ENCODE peak calls at places on chromosome 4, in nine cellular contexts. I is Karpas-422, Y is K562, L is neural progenitor cell, D is IMR-90, H is colonic mucosa, R is endothelial cell of umbilical vein, Z is mesendoderm, G is mesenchymal stem cell. S is an unnamed sample.

GRCh38 chr4:47863486-47863885 is 25.6 kb upstream of the CORIN start:
- DNase-seq in I (no peak), Y (no peak), L (no peak), D (no peak), H (no peak), R (no peak), Z (no peak), G (no peak), S (no peak)

GRCh38 chr4:41363384-41363981 is 106.8 kb downstream of the UCHL1 start:
- DNase-seq in I (no peak), Y (no peak), L (peak), D (no peak), H (no peak), R (peak), Z (peak), G (peak), S (no peak)

GRCh38 chr4:110201502-110201901 is 3.1 kb upstream of the ELOVL6 start:
- DNase-seq in I (no peak), Y (no peak), L (peak), D (no peak), H (no peak), R (no peak), Z (peak), G (no peak), S (no peak)

GRCh38 chr4:175951794-175952193 is 113.8 kb upstream of the WDR17 start:
- DNase-seq in I (no peak), Y (no peak), L (no peak), D (peak), H (no peak), R (no peak), Z (no peak), G (no peak), S (no peak)

GRCh38 chr4:99323761-99324160 is 2.6 kb upstream of the ADH1B start:
- DNase-seq in I (no peak), Y (no peak), L (no peak), D (peak), H (no peak), R (no peak), Z (no peak), G (no peak), S (no peak)

GRCh38 chr4:1417522-1418390 is 11.5 kb upstream of the NKX1-1 start:
- DNase-seq in I (no peak), Y (no peak), L (no peak), D (no peak), H (no peak), R (no peak), Z (no peak), G (no peak), S (no peak)

GRCh38 chr4:91502365-91502764 is 801.4 kb upstream of the GRID2 start:
- DNase-seq in I (peak), Y (no peak), L (peak), D (no peak), H (no peak), R (peak), Z (peak), G (peak), S (no peak)

GRCh38 chr4:117784266-117784665 is 250.0 kb upstream of the NDST3 start:
- DNase-seq in I (no peak), Y (no peak), L (no peak), D (no peak), H (no peak), R (no peak), Z (no peak), G (no peak), S (no peak)

GRCh38 chr4:158020175-158020574 is 152.7 kb downstream of the GASK1B start:
- DNase-seq in I (no peak), Y (no peak), L (no peak), D (peak), H (peak), R (peak), Z (peak), G (peak), S (no peak)

GRCh38 chr4:184475096-184475461 is 729 bp upstream of the IRF2 start:
- DNase-seq in I (peak), Y (peak), L (no peak), D (peak), H (peak), R (peak), Z (peak), G (peak), S (no peak)

GRCh38 chr4:67054901-67055300 is 490.4 kb downstream of the CENPC start:
- DNase-seq in I (no peak), Y (no peak), L (no peak), D (no peak), H (no peak), R (no peak), Z (no peak), G (no peak), S (no peak)

GRCh38 chr4:128354205-128354821 is 66.7 kb upstream of the PGRMC2 start:
- DNase-seq in I (no peak), Y (peak), L (no peak), D (peak), H (no peak), R (peak), Z (peak), G (peak), S (no peak)

GRCh38 chr4:166421556-166422156 is 548.6 kb downstream of the TLL1 start:
- DNase-seq in I (no peak), Y (no peak), L (no peak), D (peak), H (no peak), R (no peak), Z (no peak), G (peak), S (no peak)

GRCh38 chr4:145887241-145887964 is 51.2 kb downstream of the ZNF827 start:
- DNase-seq in I (peak), Y (no peak), L (no peak), D (peak), H (no peak), R (peak), Z (no peak), G (peak), S (no peak)

DNA sequence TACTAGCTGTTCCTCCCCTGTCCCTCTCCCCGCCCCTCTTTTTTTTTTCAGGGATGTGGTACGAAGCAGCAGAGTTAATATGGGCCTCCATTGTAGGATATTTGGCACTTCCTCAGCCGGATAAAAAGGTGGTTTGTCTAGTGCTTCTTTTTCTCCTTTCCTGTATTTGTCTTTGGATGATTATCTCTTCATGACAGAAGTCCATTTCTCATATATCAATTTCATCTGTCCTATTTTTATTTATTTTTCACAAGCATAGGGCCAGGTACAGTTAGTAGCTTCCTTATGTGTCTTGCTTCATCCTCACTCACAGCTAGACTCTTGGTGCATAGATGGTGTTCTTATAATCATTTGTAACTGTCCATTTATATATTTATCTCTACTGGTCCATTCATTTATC is 89.6 kb downstream of the NEUROG2 start:
- DNase-seq in I (no peak), Y (no peak), L (no peak), D (no peak), H (no peak), R (no peak), Z (no peak), G (no peak), S (no peak)
- H3K9ac ChIP-seq in I (no peak), Y (no peak), L (no peak), D (no peak), H (no peak), R (no peak), Z (no peak), G (no peak), S (no peak)

GRCh38 chr4:22515888-22516541 is at the start of gene ADGRA3:
- DNase-seq in I (no peak), Y (peak), L (peak), D (peak), H (peak), R (peak), Z (peak), G (peak), S (no peak)
- H3K27ac ChIP-seq in I (no peak), Y (no peak), L (peak), D (peak), H (peak), R (peak), Z (peak), G (peak), S (no peak)

DNA sequence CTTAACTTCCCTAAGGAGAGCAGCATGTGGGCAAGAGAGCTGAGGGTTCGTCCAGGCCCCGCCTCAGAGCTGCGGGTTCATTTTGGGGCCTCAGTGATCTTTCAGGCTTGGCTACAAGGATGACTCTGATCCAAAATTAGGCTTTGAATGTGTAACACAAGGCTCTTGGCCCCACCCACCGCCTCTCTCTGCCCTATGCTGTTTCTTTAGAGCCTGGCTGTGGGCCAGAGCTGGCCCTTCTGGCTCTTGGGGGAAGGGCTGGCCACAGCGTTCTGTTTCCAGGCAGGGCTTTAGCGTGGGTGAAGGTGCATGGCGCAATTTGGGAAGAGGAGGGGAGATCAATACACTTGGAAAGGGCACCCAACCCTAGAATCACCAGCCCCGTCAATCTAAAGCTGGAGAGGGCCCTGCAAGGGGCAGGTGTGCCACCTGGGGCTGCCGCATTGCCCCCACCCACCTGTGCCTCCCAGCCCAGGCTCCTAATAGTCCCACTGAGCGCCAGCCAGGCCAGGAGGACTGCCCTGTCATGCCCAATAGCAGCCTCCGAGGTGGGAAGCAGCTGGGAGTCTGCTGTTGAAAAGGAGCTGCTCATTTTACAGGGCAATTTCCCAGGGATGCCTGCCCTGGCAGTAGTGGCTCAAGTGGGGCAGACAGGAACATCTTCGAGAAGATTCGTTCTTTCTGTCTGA is 84.5 kb upstream of the MAML3 start:
- DNase-seq in I (peak), Y (no peak), L (peak), D (peak), H (peak), R (peak), Z (peak), G (no peak), S (no peak)
- H3K9ac ChIP-seq in I (peak), Y (no peak), L (no peak), D (peak), H (peak), R (no peak), Z (peak), G (peak), S (no peak)

GRCh38 chr4:168735735-168736134 is 238.9 kb downstream of the PALLD start:
- DNase-seq in I (no peak), Y (no peak), L (no peak), D (no peak), H (no peak), R (no peak), Z (peak), G (no peak), S (no peak)
- H3K27ac ChIP-seq in I (no peak), Y (no peak), L (no peak), D (no peak), H (no peak), R (no peak), Z (no peak), G (no peak), S (no peak)

GRCh38 chr4:17480530-17480929 is 31.4 kb downstream of the QDPR start:
- DNase-seq in I (no peak), Y (no peak), L (no peak), D (no peak), H (no peak), R (no peak), Z (peak), G (no peak), S (no peak)
- H3K9ac ChIP-seq in I (no peak), Y (no peak), L (no peak), D (no peak), H (no peak), R (no peak), Z (no peak), G (no peak), S (no peak)

DNA sequence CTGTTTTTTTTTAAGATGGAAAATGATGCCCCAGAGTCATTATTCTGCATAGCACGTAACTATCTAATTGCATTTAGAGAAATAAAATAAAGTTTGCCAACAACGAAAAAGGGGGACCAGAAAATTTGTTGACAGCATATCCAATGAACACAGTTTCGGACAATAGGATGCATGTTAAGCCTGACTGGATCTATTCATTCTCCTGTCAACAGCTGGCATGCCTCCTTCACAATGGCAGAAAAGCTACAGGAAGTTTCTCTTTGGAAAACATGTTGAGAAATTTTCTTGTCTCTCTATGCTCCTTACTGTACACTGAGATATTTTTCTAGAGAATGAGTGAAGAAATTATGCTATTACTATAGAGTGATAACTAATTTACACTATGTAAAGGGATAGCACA is 262.5 kb downstream of the GRID2 start:
- DNase-seq in I (no peak), Y (no peak), L (peak), D (no peak), H (no peak), R (no peak), Z (no peak), G (no peak), S (no peak)
- H3K27ac ChIP-seq in I (no peak), Y (no peak), L (no peak), D (no peak), H (no peak), R (no peak), Z (no peak), G (no peak), S (no peak)

GRCh38 chr4:2428496-2429213 is 9.9 kb downstream of the CFAP99 start:
- DNase-seq in I (no peak), Y (no peak), L (no peak), D (no peak), H (no peak), R (no peak), Z (no peak), G (no peak), S (no peak)
- H3K9ac ChIP-seq in I (no peak), Y (no peak), L (no peak), D (no peak), H (no peak), R (no peak), Z (no peak), G (no peak), S (no peak)

GRCh38 chr4:119025440-119025839 is 110.2 kb upstream of the MYOZ2 start:
- DNase-seq in I (no peak), Y (no peak), L (no peak), D (peak), H (peak), R (no peak), Z (peak), G (peak), S (no peak)

GRCh38 chr4:119026662-119027444 is 108.8 kb upstream of the MYOZ2 start:
- DNase-seq in I (no peak), Y (no peak), L (no peak), D (no peak), H (no peak), R (no peak), Z (peak), G (no peak), S (no peak)

GRCh38 chr4:119025916-119026661 is 109.5 kb upstream of the MYOZ2 start:
- DNase-seq in I (no peak), Y (no peak), L (no peak), D (peak), H (no peak), R (no peak), Z (no peak), G (peak), S (peak)

GRCh38 chr4:119027815-119028214 is 107.8 kb upstream of the MYOZ2 start:
- DNase-seq in I (no peak), Y (no peak), L (no peak), D (no peak), H (no peak), R (no peak), Z (no peak), G (no peak), S (no peak)

DNA sequence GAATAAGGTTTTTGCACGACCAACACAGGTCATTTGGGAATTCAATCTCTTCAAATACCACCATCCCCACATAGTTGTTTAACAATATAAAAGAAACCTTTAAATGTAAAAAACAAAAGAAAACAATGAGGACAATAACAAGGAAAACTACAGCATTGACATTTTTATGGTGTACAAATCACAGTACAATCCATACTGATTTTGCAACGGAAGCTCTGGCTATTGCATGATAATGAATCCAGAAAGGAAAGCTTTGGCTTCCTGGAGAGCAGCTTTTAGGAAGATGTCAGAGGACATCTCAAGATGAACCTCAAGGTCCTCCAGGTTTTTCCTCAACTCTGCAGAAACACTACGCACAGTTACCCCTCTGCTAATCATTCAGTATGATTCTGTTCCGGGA is 111.5 kb upstream of the MYOZ2 start:
- DNase-seq in I (no peak), Y (no peak), L (no peak), D (no peak), H (no peak), R (no peak), Z (no peak), G (no peak), S (no peak)
- H3K27ac ChIP-seq in I (no peak), Y (no peak), L (no peak), D (no peak), H (peak), R (no peak), Z (no peak), G (no peak), S (no peak)

S was measured in SK-N-MC.